ENCODE peak calls at places on chromosome 19, in nine cellular contexts. One of them, this sample, is unnamed.
A peak's percentile ranks its signal among the peaks of the same experiment; 100 is the strongest.

GRCh38 chr19:42143341-42144234 is 11.3 kb upstream of the POU2F2 start:
- DNase-seq in omental fat pad: no peak
- DNase-seq in HFF-Myc: no peak
- DNase-seq in lower leg skin: no peak
- DNase-seq in CD4-positive, alpha-beta T cell: no peak
- DNase-seq in cardiac fibroblast: peak; percentile 46
- DNase-seq in AG10803: no peak
- DNase-seq in lower lobe of right lung: no peak
- DNase-seq in astrocyte: no peak
- DNase-seq in this sample: peak; percentile 39

GRCh38 chr19:33453207-33453736 is 68.3 kb downstream of the PEPD start:
- DNase-seq in AG10803: no peak
- DNase-seq in cardiac fibroblast: no peak
- DNase-seq in omental fat pad: no peak
- DNase-seq in astrocyte: no peak
- DNase-seq in lower leg skin: no peak
- DNase-seq in CD4-positive, alpha-beta T cell: no peak
- DNase-seq in HFF-Myc: no peak
- DNase-seq in lower lobe of right lung: no peak
- DNase-seq in this sample: no peak

GRCh38 chr19:55432355-55432959 is 10.6 kb downstream of the SHISA7 start:
- DNase-seq in HFF-Myc: no peak
- DNase-seq in cardiac fibroblast: no peak
- DNase-seq in lower leg skin: no peak
- DNase-seq in omental fat pad: no peak
- DNase-seq in astrocyte: no peak
- DNase-seq in lower lobe of right lung: no peak
- DNase-seq in CD4-positive, alpha-beta T cell: no peak
- DNase-seq in AG10803: no peak
- DNase-seq in this sample: no peak

GRCh38 chr19:44111910-44112463 is 1.2 kb upstream of the ZNF225 start:
- DNase-seq in omental fat pad: no peak
- DNase-seq in cardiac fibroblast: peak; percentile 94
- DNase-seq in lower lobe of right lung: no peak
- DNase-seq in AG10803: peak; percentile 79
- DNase-seq in CD4-positive, alpha-beta T cell: no peak
- DNase-seq in HFF-Myc: peak; percentile 53
- DNase-seq in lower leg skin: no peak
- DNase-seq in astrocyte: peak; percentile 93
- DNase-seq in this sample: no peak

GRCh38 chr19:2059422-2060201 is 8.6 kb upstream of the MKNK2 start:
- DNase-seq in CD4-positive, alpha-beta T cell: no peak
- DNase-seq in lower leg skin: peak; percentile 66
- DNase-seq in cardiac fibroblast: peak; percentile 75
- DNase-seq in HFF-Myc: no peak
- DNase-seq in astrocyte: peak; percentile 56
- DNase-seq in lower lobe of right lung: peak; percentile 92
- DNase-seq in AG10803: peak; percentile 93
- DNase-seq in omental fat pad: no peak
- DNase-seq in this sample: peak; percentile 97

GRCh38 chr19:30062331-30063183 is 120.5 kb downstream of the URI1 start:
- DNase-seq in astrocyte: no peak
- DNase-seq in lower lobe of right lung: no peak
- DNase-seq in omental fat pad: no peak
- DNase-seq in HFF-Myc: no peak
- DNase-seq in CD4-positive, alpha-beta T cell: no peak
- DNase-seq in cardiac fibroblast: no peak
- DNase-seq in AG10803: no peak
- DNase-seq in lower leg skin: no peak
- DNase-seq in this sample: no peak

GRCh38 chr19:10260141-10260584 is 8.1 kb downstream of the MRPL4 start:
- DNase-seq in cardiac fibroblast: no peak
- DNase-seq in HFF-Myc: no peak
- DNase-seq in lower leg skin: no peak
- DNase-seq in lower lobe of right lung: peak; percentile 90
- DNase-seq in AG10803: no peak
- DNase-seq in CD4-positive, alpha-beta T cell: no peak
- DNase-seq in astrocyte: peak; percentile 42
- DNase-seq in omental fat pad: no peak
- DNase-seq in this sample: peak; percentile 87

GRCh38 chr19:1000095-1000494 is at the start of gene GRIN3B:
- DNase-seq in HFF-Myc: no peak
- DNase-seq in lower lobe of right lung: peak; percentile 76
- DNase-seq in lower leg skin: no peak
- DNase-seq in AG10803: peak; percentile 44
- DNase-seq in astrocyte: no peak
- DNase-seq in cardiac fibroblast: peak; percentile 52
- DNase-seq in CD4-positive, alpha-beta T cell: peak; percentile 43
- DNase-seq in omental fat pad: no peak
- DNase-seq in this sample: no peak

GRCh38 chr19:3338541-3339181 is 27.7 kb upstream of the NFIC start:
- DNase-seq in omental fat pad: no peak
- DNase-seq in cardiac fibroblast: no peak
- DNase-seq in HFF-Myc: no peak
- DNase-seq in CD4-positive, alpha-beta T cell: peak; percentile 62
- DNase-seq in lower lobe of right lung: peak; percentile 87
- DNase-seq in lower leg skin: no peak
- DNase-seq in AG10803: no peak
- DNase-seq in astrocyte: no peak
- DNase-seq in this sample: peak; percentile 72

GRCh38 chr19:21677696-21678418 is 89.5 kb downstream of the ZNF100 start:
- DNase-seq in HFF-Myc: no peak
- DNase-seq in omental fat pad: no peak
- DNase-seq in AG10803: no peak
- DNase-seq in astrocyte: no peak
- DNase-seq in lower leg skin: no peak
- DNase-seq in lower lobe of right lung: no peak
- DNase-seq in CD4-positive, alpha-beta T cell: no peak
- DNase-seq in cardiac fibroblast: no peak
- DNase-seq in this sample: no peak

GRCh38 chr19:46574533-46574932 is 26.6 kb upstream of the CALM3 start:
- DNase-seq in HFF-Myc: no peak
- DNase-seq in astrocyte: peak; percentile 4
- DNase-seq in omental fat pad: no peak
- DNase-seq in CD4-positive, alpha-beta T cell: no peak
- DNase-seq in lower lobe of right lung: no peak
- DNase-seq in lower leg skin: no peak
- DNase-seq in AG10803: no peak
- DNase-seq in cardiac fibroblast: no peak
- DNase-seq in this sample: no peak

GRCh38 chr19:30490760-30491159 is 118.6 kb downstream of the ZNF536 start:
- DNase-seq in lower leg skin: no peak
- DNase-seq in cardiac fibroblast: no peak
- DNase-seq in CD4-positive, alpha-beta T cell: no peak
- DNase-seq in HFF-Myc: no peak
- DNase-seq in AG10803: no peak
- DNase-seq in omental fat pad: no peak
- DNase-seq in lower lobe of right lung: no peak
- DNase-seq in astrocyte: no peak
- DNase-seq in this sample: no peak

GRCh38 chr19:55459950-55460657 is 1.3 kb downstream of the ISOC2 start:
- DNase-seq in CD4-positive, alpha-beta T cell: no peak
- DNase-seq in astrocyte: no peak
- DNase-seq in lower lobe of right lung: no peak
- DNase-seq in omental fat pad: no peak
- DNase-seq in HFF-Myc: no peak
- DNase-seq in lower leg skin: no peak
- DNase-seq in cardiac fibroblast: peak; percentile 46
- DNase-seq in AG10803: no peak
- DNase-seq in this sample: no peak

GRCh38 chr19:38317104-38317612 is 1.4 kb upstream of the YIF1B start:
- DNase-seq in astrocyte: no peak
- DNase-seq in HFF-Myc: no peak
- DNase-seq in omental fat pad: no peak
- DNase-seq in lower leg skin: no peak
- DNase-seq in AG10803: no peak
- DNase-seq in lower lobe of right lung: no peak
- DNase-seq in cardiac fibroblast: no peak
- DNase-seq in CD4-positive, alpha-beta T cell: no peak
- DNase-seq in this sample: no peak

GRCh38 chr19:56689198-56689597 is 17.6 kb upstream of the ZNF835 start:
- DNase-seq in AG10803: no peak
- DNase-seq in HFF-Myc: no peak
- DNase-seq in lower lobe of right lung: no peak
- DNase-seq in cardiac fibroblast: peak; percentile 3
- DNase-seq in astrocyte: no peak
- DNase-seq in lower leg skin: no peak
- DNase-seq in omental fat pad: no peak
- DNase-seq in CD4-positive, alpha-beta T cell: no peak
- DNase-seq in this sample: no peak

GRCh38 chr19:27793128-27793643 is 1419.8 kb downstream of the UQCRFS1 start:
- DNase-seq in AG10803: peak; percentile 75
- DNase-seq in CD4-positive, alpha-beta T cell: peak; percentile 14
- DNase-seq in astrocyte: peak; percentile 75
- DNase-seq in omental fat pad: peak; percentile 48
- DNase-seq in lower lobe of right lung: peak; percentile 87
- DNase-seq in cardiac fibroblast: peak; percentile 83
- DNase-seq in HFF-Myc: peak; percentile 77
- DNase-seq in lower leg skin: peak; percentile 75
- DNase-seq in this sample: peak; percentile 98

GRCh38 chr19:47247308-47247990 is 8.9 kb upstream of the CCDC9 start:
- DNase-seq in astrocyte: peak; percentile 33
- DNase-seq in lower leg skin: peak; percentile 70
- DNase-seq in HFF-Myc: no peak
- DNase-seq in CD4-positive, alpha-beta T cell: peak; percentile 76
- DNase-seq in lower lobe of right lung: peak; percentile 87
- DNase-seq in cardiac fibroblast: peak; percentile 86
- DNase-seq in omental fat pad: peak; percentile 63
- DNase-seq in AG10803: peak; percentile 79
- DNase-seq in this sample: peak; percentile 81

GRCh38 chr19:3572132-3572854 is 451 bp upstream of the HMG20B start:
- DNase-seq in lower lobe of right lung: peak; percentile 100
- DNase-seq in CD4-positive, alpha-beta T cell: peak; percentile 99
- DNase-seq in cardiac fibroblast: peak; percentile 100
- DNase-seq in HFF-Myc: peak; percentile 97
- DNase-seq in omental fat pad: peak; percentile 97
- DNase-seq in astrocyte: peak; percentile 99
- DNase-seq in AG10803: peak; percentile 100
- DNase-seq in lower leg skin: peak; percentile 100
- DNase-seq in this sample: peak; percentile 100

DNA sequence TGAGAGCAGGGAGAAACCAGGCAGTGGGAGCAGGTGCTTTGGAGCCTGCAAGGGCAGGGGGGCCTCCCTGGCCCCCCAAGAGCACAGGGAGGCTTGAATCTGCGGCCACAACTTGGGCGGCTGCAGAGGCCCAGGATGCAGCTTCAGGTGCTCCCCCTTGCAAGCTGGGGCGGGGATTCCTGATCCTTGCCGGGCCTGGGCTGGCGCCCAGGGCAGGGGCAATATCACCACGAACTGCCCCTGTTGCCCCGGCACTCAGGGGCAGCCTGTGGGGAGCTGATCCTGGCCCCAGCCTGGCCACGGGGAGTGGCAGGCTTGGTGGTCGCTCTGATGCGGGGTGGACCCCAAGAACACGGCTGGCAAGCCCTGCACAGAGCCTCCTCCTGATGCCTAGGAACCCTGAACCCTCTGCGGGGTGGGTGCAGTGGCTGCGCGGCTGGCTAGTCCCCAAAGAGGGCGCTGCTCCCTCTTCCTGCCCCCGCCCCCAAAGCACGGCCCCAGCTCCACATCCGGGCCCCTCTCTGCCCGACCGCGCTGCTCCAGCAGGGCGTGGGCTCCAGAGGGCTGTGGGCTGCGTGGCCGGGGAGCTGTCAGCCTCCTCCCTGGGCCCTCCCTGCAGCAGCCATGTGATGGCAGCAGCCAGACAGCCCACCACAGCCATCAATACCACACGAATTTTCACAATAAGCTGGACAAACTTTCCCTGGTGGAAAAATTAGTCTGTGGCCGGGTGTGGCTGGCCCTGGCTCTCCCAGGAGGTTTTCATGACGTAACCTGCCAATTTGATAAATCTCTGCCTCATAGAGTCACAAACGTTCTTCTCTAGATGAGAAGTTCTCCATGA is 21.0 kb downstream of the TNFSF9 start:
- DNase-seq in lower lobe of right lung: peak; percentile 50
- DNase-seq in omental fat pad: no peak
- DNase-seq in lower leg skin: no peak
- DNase-seq in CD4-positive, alpha-beta T cell: peak; percentile 37
- DNase-seq in AG10803: no peak
- DNase-seq in astrocyte: peak; percentile 68
- DNase-seq in HFF-Myc: no peak
- DNase-seq in cardiac fibroblast: peak; percentile 15
- DNase-seq in this sample: no peak
- TF ChIP-seq CTCF in lower lobe of right lung: peak; percentile 24
- TF ChIP-seq CTCF in omental fat pad: no peak
- TF ChIP-seq CTCF in lower leg skin: no peak
- TF ChIP-seq CTCF in CD4-positive, alpha-beta T cell: peak; percentile 29
- TF ChIP-seq CTCF in AG10803: no peak
- TF ChIP-seq CTCF in astrocyte: no peak
- TF ChIP-seq CTCF in HFF-Myc: peak; percentile 16
- TF ChIP-seq CTCF in cardiac fibroblast: peak; percentile 12
- TF ChIP-seq CTCF in this sample: no peak

DNA sequence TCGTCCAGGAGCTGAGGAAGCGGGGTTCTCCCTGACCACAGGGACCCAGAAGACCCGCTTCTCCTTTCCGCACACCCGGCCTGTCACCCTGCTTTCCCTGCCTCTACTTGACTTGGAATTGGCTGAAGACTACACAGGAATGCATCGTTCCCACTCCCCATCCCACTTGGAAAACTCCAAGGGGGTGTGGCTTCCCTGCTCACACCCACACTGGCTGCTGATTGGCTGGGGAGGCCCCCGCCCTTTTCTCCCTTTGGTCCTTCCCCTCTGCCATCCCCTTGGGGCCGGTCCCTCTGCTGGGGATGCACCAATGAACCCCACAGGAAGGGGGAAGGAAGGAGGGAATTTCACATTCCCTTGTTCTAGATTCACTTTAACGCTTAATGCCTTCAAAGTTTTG is 18.9 kb downstream of the VASP start:
- DNase-seq in lower leg skin: no peak
- DNase-seq in omental fat pad: no peak
- DNase-seq in cardiac fibroblast: peak; percentile 71
- DNase-seq in astrocyte: peak; percentile 50
- DNase-seq in CD4-positive, alpha-beta T cell: no peak
- DNase-seq in lower lobe of right lung: peak; percentile 73
- DNase-seq in HFF-Myc: no peak
- DNase-seq in AG10803: peak; percentile 56
- DNase-seq in this sample: peak; percentile 82
- TF ChIP-seq CTCF in lower leg skin: no peak
- TF ChIP-seq CTCF in omental fat pad: no peak
- TF ChIP-seq CTCF in cardiac fibroblast: no peak
- TF ChIP-seq CTCF in astrocyte: no peak
- TF ChIP-seq CTCF in CD4-positive, alpha-beta T cell: no peak
- TF ChIP-seq CTCF in lower lobe of right lung: no peak
- TF ChIP-seq CTCF in HFF-Myc: no peak
- TF ChIP-seq CTCF in AG10803: no peak
- TF ChIP-seq CTCF in this sample: no peak

GRCh38 chr19:40803857-40804782 is 5.1 kb downstream of the EGLN2 start:
- DNase-seq in AG10803: no peak
- DNase-seq in lower leg skin: no peak
- DNase-seq in astrocyte: no peak
- DNase-seq in CD4-positive, alpha-beta T cell: peak; percentile 49
- DNase-seq in omental fat pad: no peak
- DNase-seq in cardiac fibroblast: no peak
- DNase-seq in lower lobe of right lung: peak; percentile 83
- DNase-seq in HFF-Myc: no peak
- DNase-seq in this sample: no peak
- TF ChIP-seq CTCF in AG10803: no peak
- TF ChIP-seq CTCF in lower leg skin: no peak
- TF ChIP-seq CTCF in astrocyte: no peak
- TF ChIP-seq CTCF in CD4-positive, alpha-beta T cell: no peak
- TF ChIP-seq CTCF in omental fat pad: no peak
- TF ChIP-seq CTCF in cardiac fibroblast: no peak
- TF ChIP-seq CTCF in lower lobe of right lung: no peak
- TF ChIP-seq CTCF in HFF-Myc: no peak
- TF ChIP-seq CTCF in this sample: no peak

GRCh38 chr19:5515737-5516136 is 52.0 kb downstream of the TINCR start:
- DNase-seq in lower lobe of right lung: no peak
- DNase-seq in lower leg skin: no peak
- DNase-seq in astrocyte: no peak
- DNase-seq in omental fat pad: no peak
- DNase-seq in cardiac fibroblast: no peak
- DNase-seq in AG10803: no peak
- DNase-seq in HFF-Myc: no peak
- DNase-seq in CD4-positive, alpha-beta T cell: no peak
- DNase-seq in this sample: no peak
- TF ChIP-seq CTCF in lower lobe of right lung: no peak
- TF ChIP-seq CTCF in lower leg skin: no peak
- TF ChIP-seq CTCF in astrocyte: peak; percentile 18
- TF ChIP-seq CTCF in omental fat pad: no peak
- TF ChIP-seq CTCF in cardiac fibroblast: peak; percentile 15
- TF ChIP-seq CTCF in AG10803: no peak
- TF ChIP-seq CTCF in HFF-Myc: peak; percentile 32
- TF ChIP-seq CTCF in CD4-positive, alpha-beta T cell: no peak
- TF ChIP-seq CTCF in this sample: no peak

This sample was measured in MCF 10A.